ENCODE peak calls at places on chromosomes 12 and 14, in eight cellular contexts. Y is fibroblast of mammary gland, E is lung, P is astrocyte of the cerebellum, J is osteocyte, V is GM06990, O is dorsolateral prefrontal cortex, F is epithelial cell of proximal tubule. T is an unnamed sample.
A peak's percentile ranks its signal among the peaks of the same experiment; 100 is the strongest.

GRCh38 chr12:113479578-113480335 is 8.1 kb upstream of the LHX5 start:
- DNase-seq in V (no peak), F (no peak), Y (peak; percentile 15), E (no peak), P (peak; percentile 6), O (no peak), J (no peak), T (peak; percentile 69)

GRCh38 chr12:15883536-15883935 is 1.3 kb downstream of the STRAP start:
- DNase-seq in Y (peak; percentile 38), F (no peak), V (no peak), J (no peak), P (no peak), E (no peak), O (no peak), T (no peak)

GRCh38 chr12:25083211-25083610 is 111.7 kb downstream of the DNAI7 start:
- DNase-seq in O (no peak), Y (no peak), E (no peak), J (no peak), F (no peak), P (no peak), V (no peak), T (no peak)

GRCh38 chr14:31977001-31977556 is 100.0 kb upstream of the ARHGAP5 start:
- DNase-seq in Y (no peak), J (no peak), P (no peak), F (no peak), V (no peak), E (no peak), O (no peak), T (no peak)

GRCh38 chr14:36939265-36939664 is 233.1 kb downstream of the SLC25A21 start:
- DNase-seq in O (no peak), P (no peak), V (no peak), Y (no peak), J (no peak), E (no peak), F (no peak), T (no peak)

GRCh38 chr12:98758331-98758730 is 113.2 kb downstream of the APAF1 start:
- DNase-seq in E (no peak), O (peak; percentile 89), F (no peak), Y (peak; percentile 72), J (no peak), P (peak; percentile 48), V (no peak), T (no peak)

GRCh38 chr14:105497671-105498429 is 6.8 kb downstream of the TEDC1 start:
- DNase-seq in O (no peak), P (no peak), V (peak; percentile 18), J (no peak), F (no peak), E (no peak), Y (no peak), T (no peak)

GRCh38 chr12:19430988-19431387 is 8.3 kb upstream of the AEBP2 start:
- DNase-seq in E (no peak), F (no peak), V (no peak), O (no peak), P (no peak), J (no peak), Y (no peak), T (no peak)

GRCh38 chr12:124046206-124046740 is 73.3 kb downstream of the ZNF664 start:
- DNase-seq in F (no peak), V (no peak), P (no peak), J (no peak), Y (peak; percentile 43), E (no peak), O (no peak), T (no peak)

GRCh38 chr12:29200586-29200985 is 51.5 kb downstream of the FAR2 start:
- DNase-seq in O (no peak), V (no peak), Y (no peak), F (no peak), J (no peak), E (no peak), P (no peak), T (no peak)

GRCh38 chr14:58760121-58760520 is 122.4 kb downstream of the DACT1 start:
- DNase-seq in F (no peak), E (no peak), V (no peak), P (no peak), Y (no peak), J (no peak), O (no peak), T (no peak)

GRCh38 chr12:102543931-102544485 is 63.6 kb upstream of the IGF1 start:
- DNase-seq in O (no peak), Y (no peak), V (no peak), P (no peak), E (no peak), F (no peak), J (no peak), T (no peak)

GRCh38 chr12:6375269-6376078 is at the start of gene SCNN1A:
- DNase-seq in F (no peak), Y (no peak), V (no peak), E (peak; percentile 88), P (no peak), O (no peak), J (no peak), T (no peak)

GRCh38 chr12:107271523-107271922 is 178.2 kb upstream of the CRY1 start:
- DNase-seq in F (no peak), J (no peak), E (no peak), O (no peak), Y (no peak), V (no peak), P (no peak), T (no peak)

GRCh38 chr14:106657460-106657859 is 1131.1 kb downstream of the TMEM121 start:
- DNase-seq in P (no peak), F (no peak), V (peak; percentile 65), J (no peak), E (no peak), Y (no peak), O (no peak), T (peak; percentile 8)

GRCh38 chr12:113299619-113300237 is 35.2 kb downstream of the SLC8B1 start:
- DNase-seq in E (peak; percentile 81), P (peak; percentile 36), V (no peak), F (peak; percentile 41), Y (peak; percentile 75), O (peak; percentile 40), J (no peak), T (no peak)

GRCh38 chr14:101031721-101032120 is 128.2 kb upstream of the RTL1 start:
- DNase-seq in V (no peak), J (no peak), F (no peak), O (no peak), E (no peak), P (no peak), Y (no peak), T (no peak)

GRCh38 chr14:32202941-32203882 is at the start of gene RNU6-8:
- DNase-seq in P (peak; percentile 71), F (no peak), V (peak; percentile 87), O (peak; percentile 85), Y (peak; percentile 75), E (peak; percentile 87), J (peak; percentile 97), T (peak; percentile 86)

GRCh38 chr12:96810057-96810456 is 97.0 kb upstream of the NEDD1 start:
- DNase-seq in E (no peak), F (no peak), P (no peak), Y (no peak), J (no peak), V (no peak), O (no peak), T (no peak)

GRCh38 chr12:68001486-68002466 is 12.5 kb downstream of the IFNG-AS1 start:
- DNase-seq in F (peak; percentile 9), O (no peak), P (no peak), V (no peak), J (no peak), Y (peak; percentile 40), E (no peak), T (peak; percentile 16)
- TF ChIP-seq CTCF in F (peak; percentile 71), O (no peak), P (peak; percentile 34), V (peak; percentile 42), J (peak; percentile 40), Y (peak; percentile 44), E (no peak), T (no peak)

GRCh38 chr12:89909753-89910152 is 201.1 kb upstream of the ATP2B1 start:
- DNase-seq in F (no peak), O (no peak), Y (no peak), P (no peak), V (no peak), E (no peak), J (no peak), T (no peak)
- TF ChIP-seq CTCF in F (no peak), O (no peak), Y (no peak), P (no peak), V (no peak), E (no peak), J (no peak), T (no peak)

GRCh38 chr12:109345428-109345827 is 2.3 kb upstream of the MYO1H start:
- DNase-seq in P (no peak), E (no peak), F (no peak), V (no peak), Y (no peak), J (no peak), O (no peak), T (no peak)

GRCh38 chr12:109347579-109347978 is at the start of gene MYO1H:
- DNase-seq in O (no peak), F (no peak), Y (no peak), V (no peak), J (no peak), P (no peak), E (no peak), T (no peak)

DNA sequence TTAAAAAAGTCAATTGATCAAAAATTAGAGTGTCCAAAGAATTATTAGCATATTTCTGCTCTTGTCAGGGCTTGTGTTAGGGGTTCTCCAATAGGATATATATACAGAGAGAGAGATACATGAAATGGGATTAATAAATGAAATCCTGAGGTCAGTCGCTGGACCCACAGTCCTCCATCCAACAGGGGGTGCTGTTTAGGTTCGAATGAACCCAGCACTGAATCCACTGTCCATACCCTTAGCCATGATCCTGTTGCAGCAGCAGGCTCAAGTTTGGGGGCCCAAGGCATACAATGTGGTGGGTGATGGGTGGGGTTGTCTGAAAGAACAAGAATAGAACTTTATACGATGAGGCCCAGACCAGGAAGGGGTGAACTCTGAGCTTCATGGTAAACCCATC is 780 bp upstream of the MYO1H start:
- DNase-seq in P (no peak), Y (no peak), O (no peak), E (no peak), F (no peak), J (no peak), V (no peak), T (no peak)
- TF ChIP-seq CTCF in P (no peak), Y (peak; percentile 13), O (no peak), E (no peak), F (peak; percentile 26), J (no peak), V (peak; percentile 30), T (no peak)

DNA sequence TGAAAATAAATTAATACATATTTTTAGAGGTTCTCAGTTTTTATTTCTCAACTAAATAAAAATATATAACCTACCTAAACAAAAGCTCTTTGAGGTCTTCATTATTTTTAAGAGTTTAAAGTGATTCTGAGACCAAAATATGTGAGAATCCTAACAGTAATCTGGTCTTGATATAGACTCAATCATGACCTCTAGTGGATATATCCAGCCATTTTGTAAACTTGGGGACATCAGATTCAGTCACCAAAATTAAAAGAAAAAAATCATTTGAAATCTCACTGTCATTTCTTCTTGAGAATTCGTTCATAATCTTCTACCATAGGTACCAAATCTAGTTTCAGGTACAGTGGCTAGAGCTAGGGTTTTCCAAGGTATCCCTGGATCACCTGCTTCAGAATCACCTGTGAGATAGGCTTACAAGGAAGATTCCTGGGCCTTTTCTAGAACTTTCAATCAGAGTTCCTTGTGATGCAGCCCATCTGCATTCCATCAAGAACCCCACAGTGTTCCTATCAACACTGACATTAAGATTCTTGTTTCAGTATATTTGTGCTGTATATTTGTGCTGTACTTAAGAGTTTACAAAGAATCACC is 214.9 kb downstream of the ADAMTS20 start:
- DNase-seq in V (no peak), P (peak; percentile 29), E (no peak), Y (peak; percentile 74), O (no peak), F (peak; percentile 12), J (no peak), T (peak; percentile 15)
- TF ChIP-seq CTCF in V (peak; percentile 40), P (peak; percentile 47), E (no peak), Y (peak; percentile 61), O (peak; percentile 48), F (peak; percentile 62), J (peak; percentile 72), T (peak; percentile 21)

T was measured in GM13976.